ENCODE peak calls at places on chromosomes 11 and 22, in eight cellular contexts. One of them, this sample, is unnamed.

GRCh38 chr11:134261626-134262488 is 8.5 kb downstream of the ACAD8 start:
- DNase-seq in fibroblast of lung: no peak
- DNase-seq in hepatocyte: peak; percentile 42
- DNase-seq in cardiac muscle cell: peak; percentile 31
- DNase-seq in gastrocnemius medialis: no peak
- DNase-seq in H9: peak; percentile 69
- DNase-seq in lower lobe of right lung: no peak
- DNase-seq in ovary: no peak
- DNase-seq in this sample: peak; percentile 16

GRCh38 chr11:46047520-46047919 is 73.7 kb downstream of the PHF21A start:
- DNase-seq in fibroblast of lung: peak; percentile 21
- DNase-seq in hepatocyte: no peak
- DNase-seq in cardiac muscle cell: no peak
- DNase-seq in gastrocnemius medialis: no peak
- DNase-seq in H9: no peak
- DNase-seq in lower lobe of right lung: no peak
- DNase-seq in ovary: no peak
- DNase-seq in this sample: no peak

GRCh38 chr11:62599909-62600308 is 1.8 kb downstream of the MTA2 start:
- DNase-seq in fibroblast of lung: no peak
- DNase-seq in hepatocyte: no peak
- DNase-seq in cardiac muscle cell: no peak
- DNase-seq in gastrocnemius medialis: no peak
- DNase-seq in H9: no peak
- DNase-seq in lower lobe of right lung: no peak
- DNase-seq in ovary: no peak
- DNase-seq in this sample: no peak

GRCh38 chr22:27791494-27792241 is 9.9 kb downstream of the MN1 start:
- DNase-seq in fibroblast of lung: no peak
- DNase-seq in hepatocyte: no peak
- DNase-seq in cardiac muscle cell: no peak
- DNase-seq in gastrocnemius medialis: no peak
- DNase-seq in H9: no peak
- DNase-seq in lower lobe of right lung: no peak
- DNase-seq in ovary: no peak
- DNase-seq in this sample: no peak

GRCh38 chr11:8775341-8776133 is 92.9 kb downstream of the RPL27A start:
- DNase-seq in fibroblast of lung: peak; percentile 40
- DNase-seq in hepatocyte: no peak
- DNase-seq in cardiac muscle cell: no peak
- DNase-seq in gastrocnemius medialis: no peak
- DNase-seq in H9: no peak
- DNase-seq in lower lobe of right lung: no peak
- DNase-seq in ovary: peak; percentile 78
- DNase-seq in this sample: no peak

GRCh38 chr22:26169312-26170111 is at the start of gene SEZ6L:
- DNase-seq in fibroblast of lung: peak; percentile 7
- DNase-seq in hepatocyte: peak; percentile 22
- DNase-seq in cardiac muscle cell: peak; percentile 66
- DNase-seq in gastrocnemius medialis: no peak
- DNase-seq in H9: peak; percentile 29
- DNase-seq in lower lobe of right lung: peak; percentile 43
- DNase-seq in ovary: no peak
- DNase-seq in this sample: no peak

GRCh38 chr11:3615998-3616397 is 25.8 kb downstream of the ART5 start:
- DNase-seq in fibroblast of lung: no peak
- DNase-seq in hepatocyte: no peak
- DNase-seq in cardiac muscle cell: no peak
- DNase-seq in gastrocnemius medialis: no peak
- DNase-seq in H9: no peak
- DNase-seq in lower lobe of right lung: no peak
- DNase-seq in ovary: no peak
- DNase-seq in this sample: no peak

GRCh38 chr11:134519390-134519750 is 107.3 kb upstream of the B3GAT1 start:
- DNase-seq in fibroblast of lung: no peak
- DNase-seq in hepatocyte: no peak
- DNase-seq in cardiac muscle cell: no peak
- DNase-seq in gastrocnemius medialis: no peak
- DNase-seq in H9: no peak
- DNase-seq in lower lobe of right lung: no peak
- DNase-seq in ovary: no peak
- DNase-seq in this sample: no peak

GRCh38 chr11:12404461-12404860 is 27.1 kb downstream of the PARVA start:
- DNase-seq in fibroblast of lung: no peak
- DNase-seq in hepatocyte: no peak
- DNase-seq in cardiac muscle cell: no peak
- DNase-seq in gastrocnemius medialis: no peak
- DNase-seq in H9: no peak
- DNase-seq in lower lobe of right lung: no peak
- DNase-seq in ovary: no peak
- DNase-seq in this sample: no peak

GRCh38 chr11:15972838-15973237 is 383.5 kb downstream of the SOX6 start:
- DNase-seq in fibroblast of lung: no peak
- DNase-seq in hepatocyte: no peak
- DNase-seq in cardiac muscle cell: no peak
- DNase-seq in gastrocnemius medialis: no peak
- DNase-seq in H9: peak; percentile 38
- DNase-seq in lower lobe of right lung: no peak
- DNase-seq in ovary: no peak
- DNase-seq in this sample: no peak

GRCh38 chr11:47083913-47084312 is 92.8 kb downstream of the ARFGAP2 start:
- DNase-seq in fibroblast of lung: peak; percentile 81
- DNase-seq in hepatocyte: no peak
- DNase-seq in cardiac muscle cell: no peak
- DNase-seq in gastrocnemius medialis: no peak
- DNase-seq in H9: no peak
- DNase-seq in lower lobe of right lung: no peak
- DNase-seq in ovary: no peak
- DNase-seq in this sample: no peak

GRCh38 chr11:47359586-47359985 is 7.1 kb upstream of the MYBPC3 start:
- DNase-seq in fibroblast of lung: no peak
- DNase-seq in hepatocyte: no peak
- DNase-seq in cardiac muscle cell: no peak
- DNase-seq in gastrocnemius medialis: no peak
- DNase-seq in H9: no peak
- DNase-seq in lower lobe of right lung: peak; percentile 50
- DNase-seq in ovary: no peak
- DNase-seq in this sample: no peak

GRCh38 chr11:131692961-131693360 is 322.5 kb downstream of the NTM start:
- DNase-seq in fibroblast of lung: no peak
- DNase-seq in hepatocyte: no peak
- DNase-seq in cardiac muscle cell: no peak
- DNase-seq in gastrocnemius medialis: no peak
- DNase-seq in H9: no peak
- DNase-seq in lower lobe of right lung: no peak
- DNase-seq in ovary: no peak
- DNase-seq in this sample: no peak

GRCh38 chr11:131690776-131691557 is 320.6 kb downstream of the NTM start:
- DNase-seq in fibroblast of lung: no peak
- DNase-seq in hepatocyte: no peak
- DNase-seq in cardiac muscle cell: no peak
- DNase-seq in gastrocnemius medialis: no peak
- DNase-seq in H9: no peak
- DNase-seq in lower lobe of right lung: no peak
- DNase-seq in ovary: no peak
- DNase-seq in this sample: no peak

GRCh38 chr11:131692151-131692550 is 321.7 kb downstream of the NTM start:
- DNase-seq in fibroblast of lung: no peak
- DNase-seq in hepatocyte: no peak
- DNase-seq in cardiac muscle cell: no peak
- DNase-seq in gastrocnemius medialis: no peak
- DNase-seq in H9: no peak
- DNase-seq in lower lobe of right lung: no peak
- DNase-seq in ovary: no peak
- DNase-seq in this sample: no peak

GRCh38 chr11:131690362-131690761 is 319.9 kb downstream of the NTM start:
- DNase-seq in fibroblast of lung: no peak
- DNase-seq in hepatocyte: no peak
- DNase-seq in cardiac muscle cell: no peak
- DNase-seq in gastrocnemius medialis: no peak
- DNase-seq in H9: no peak
- DNase-seq in lower lobe of right lung: no peak
- DNase-seq in ovary: no peak
- DNase-seq in this sample: no peak

GRCh38 chr11:131691558-131692041 is 321.2 kb downstream of the NTM start:
- DNase-seq in fibroblast of lung: peak; percentile 20
- DNase-seq in hepatocyte: peak; percentile 71
- DNase-seq in cardiac muscle cell: peak; percentile 60
- DNase-seq in gastrocnemius medialis: no peak
- DNase-seq in H9: peak; percentile 68
- DNase-seq in lower lobe of right lung: no peak
- DNase-seq in ovary: no peak
- DNase-seq in this sample: no peak
- H3K27me3 ChIP-seq in fibroblast of lung: no peaks in the 10 kb centered on the region
- H3K27me3 ChIP-seq in hepatocyte: peaks cover 40% of the 10 kb centered on the region
- H3K27me3 ChIP-seq in cardiac muscle cell: peaks cover 68% of the 10 kb centered on the region
- H3K27me3 ChIP-seq in gastrocnemius medialis: no peaks in the 10 kb centered on the region
- H3K27me3 ChIP-seq in H9: peaks cover 6% of the 10 kb centered on the region
- H3K27me3 ChIP-seq in lower lobe of right lung: peaks cover 43% of the 10 kb centered on the region
- H3K27me3 ChIP-seq in ovary: no peaks in the 10 kb centered on the region
- H3K27me3 ChIP-seq in this sample: peaks cover 12% of the 10 kb centered on the region

DNA sequence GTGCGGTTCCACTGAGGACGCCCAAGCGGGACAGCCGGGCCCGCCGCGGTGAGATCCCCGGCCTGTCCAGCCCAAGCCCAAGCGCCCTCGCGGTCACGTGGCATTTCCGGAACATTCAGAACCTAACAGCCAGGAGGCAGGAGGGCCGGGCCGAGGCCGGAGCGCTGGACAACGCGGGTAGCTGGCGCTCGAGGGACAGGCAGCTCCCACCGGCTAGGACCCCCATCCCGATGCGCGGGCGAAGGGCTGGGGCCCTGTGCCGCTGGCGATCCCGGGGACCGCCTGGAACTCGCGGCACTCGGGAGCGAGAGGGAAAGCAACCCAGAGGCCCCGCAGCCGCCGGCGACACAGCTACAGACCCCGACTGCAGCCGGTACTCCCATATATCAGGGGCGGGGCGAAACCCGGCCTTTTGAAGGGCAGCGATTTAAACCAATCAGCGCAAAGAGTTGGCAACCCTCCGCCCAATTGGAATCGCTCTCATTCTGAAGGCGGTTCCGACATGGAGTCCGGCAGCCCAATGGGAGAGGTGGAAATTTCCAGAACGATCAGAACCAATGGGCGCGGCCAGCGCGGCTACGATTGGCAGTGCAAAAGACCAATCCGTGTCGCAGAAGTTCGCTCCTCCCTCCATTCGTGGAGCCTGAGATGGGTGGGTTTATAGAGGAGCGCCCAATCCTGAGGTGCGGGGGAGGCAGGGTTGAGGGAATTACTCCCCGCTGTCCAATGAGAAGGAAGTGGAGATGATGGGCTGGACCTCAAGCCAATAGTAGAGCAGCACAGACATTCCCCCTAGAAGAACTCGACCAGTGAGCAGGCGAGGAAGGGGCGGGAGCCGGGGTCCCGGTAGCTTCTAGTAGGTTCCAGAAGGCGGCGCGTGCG is at the start of gene STIP1:
- DNase-seq in fibroblast of lung: peak; percentile 100
- DNase-seq in hepatocyte: peak; percentile 100
- DNase-seq in cardiac muscle cell: peak; percentile 100
- DNase-seq in gastrocnemius medialis: peak; percentile 100
- DNase-seq in H9: peak; percentile 100
- DNase-seq in lower lobe of right lung: peak; percentile 100
- DNase-seq in ovary: peak; percentile 99
- DNase-seq in this sample: peak; percentile 96
- TF ChIP-seq CTCF in fibroblast of lung: peak; percentile 54
- TF ChIP-seq CTCF in hepatocyte: peak; percentile 44
- TF ChIP-seq CTCF in cardiac muscle cell: peak; percentile 48
- TF ChIP-seq CTCF in gastrocnemius medialis: peak; percentile 68
- TF ChIP-seq CTCF in H9: peak; percentile 37
- TF ChIP-seq CTCF in lower lobe of right lung: peak; percentile 51
- TF ChIP-seq CTCF in ovary: peak; percentile 86
- TF ChIP-seq CTCF in this sample: peak; percentile 15

DNA sequence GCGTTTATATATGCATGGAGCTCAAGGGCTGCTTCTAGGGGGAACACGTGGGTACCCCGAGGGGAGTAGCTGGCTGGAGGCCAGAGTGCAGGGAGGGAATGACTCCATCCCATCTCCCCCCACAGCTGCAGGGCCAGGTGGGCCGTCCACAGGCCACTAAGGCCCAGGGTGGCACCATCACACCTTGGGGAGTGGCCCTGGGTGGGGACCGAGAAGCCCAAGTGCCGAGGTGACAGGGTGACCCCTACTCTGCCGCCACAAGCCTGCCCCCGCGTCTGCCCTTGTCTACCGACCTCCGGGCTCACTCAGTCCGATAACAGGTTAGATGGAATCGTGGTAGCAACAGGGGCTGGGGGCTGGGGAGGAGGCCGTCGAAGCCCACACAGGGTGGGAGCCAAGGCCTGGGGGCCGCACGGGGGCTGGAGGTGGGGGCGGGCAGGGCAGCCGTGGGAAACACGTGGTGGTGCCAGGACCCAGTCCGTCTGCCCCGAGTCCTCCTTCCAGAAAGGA is 125.7 kb downstream of the KCNQ1OT1 start:
- DNase-seq in fibroblast of lung: no peak
- DNase-seq in hepatocyte: no peak
- DNase-seq in cardiac muscle cell: no peak
- DNase-seq in gastrocnemius medialis: no peak
- DNase-seq in H9: no peak
- DNase-seq in lower lobe of right lung: peak; percentile 30
- DNase-seq in ovary: no peak
- DNase-seq in this sample: no peak
- H3K27me3 ChIP-seq in fibroblast of lung: no peaks in the 10 kb centered on the region
- H3K27me3 ChIP-seq in hepatocyte: no peaks in the 10 kb centered on the region
- H3K27me3 ChIP-seq in cardiac muscle cell: no peaks in the 10 kb centered on the region
- H3K27me3 ChIP-seq in gastrocnemius medialis: no peaks in the 10 kb centered on the region
- H3K27me3 ChIP-seq in H9: no peaks in the 10 kb centered on the region
- H3K27me3 ChIP-seq in lower lobe of right lung: no peaks in the 10 kb centered on the region
- H3K27me3 ChIP-seq in ovary: no peaks in the 10 kb centered on the region
- H3K27me3 ChIP-seq in this sample: no peaks in the 10 kb centered on the region

DNA sequence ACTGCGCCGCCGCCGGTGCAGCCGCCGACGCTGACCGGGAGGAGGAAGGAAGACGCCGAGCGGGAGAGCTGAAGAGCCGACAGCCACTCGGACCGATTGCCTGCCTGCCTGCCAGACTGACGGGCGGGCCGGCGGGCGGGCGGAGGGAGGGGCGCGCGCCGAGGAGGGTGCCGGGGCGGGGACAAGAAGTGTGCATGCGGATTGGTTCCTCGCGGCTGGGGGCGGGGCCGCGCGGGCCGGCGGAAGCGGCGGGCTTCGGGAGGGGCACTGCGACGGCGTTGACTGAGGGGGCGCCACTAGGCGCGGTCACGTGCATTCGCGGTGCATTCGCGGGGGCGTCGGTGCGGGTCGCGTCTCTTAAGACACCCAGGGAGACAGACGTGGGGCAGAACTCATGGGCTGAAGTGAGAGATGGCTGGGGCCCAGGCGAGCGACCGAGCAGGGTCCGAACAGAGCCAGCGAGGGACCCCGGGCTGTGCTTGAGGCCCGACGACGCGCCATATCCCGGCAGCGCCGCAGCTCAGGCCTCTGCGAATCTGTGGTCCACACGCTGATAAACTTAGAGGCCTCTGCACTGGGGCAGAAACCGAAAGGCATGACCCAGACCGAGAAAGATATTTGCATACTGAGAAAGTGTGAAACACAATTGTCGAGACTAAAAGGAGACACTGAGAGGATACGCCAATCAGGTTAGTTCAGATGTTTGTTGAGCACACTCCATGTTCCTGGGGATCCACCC is at the start of gene MAPK1:
- DNase-seq in fibroblast of lung: peak; percentile 87
- DNase-seq in hepatocyte: peak; percentile 96
- DNase-seq in cardiac muscle cell: peak; percentile 92
- DNase-seq in gastrocnemius medialis: peak; percentile 91
- DNase-seq in H9: peak; percentile 93
- DNase-seq in lower lobe of right lung: peak; percentile 94
- DNase-seq in ovary: peak; percentile 90
- DNase-seq in this sample: peak; percentile 87
- TF ChIP-seq CTCF in fibroblast of lung: peak; percentile 18
- TF ChIP-seq CTCF in hepatocyte: peak; percentile 28
- TF ChIP-seq CTCF in cardiac muscle cell: no peak
- TF ChIP-seq CTCF in gastrocnemius medialis: no peak
- TF ChIP-seq CTCF in H9: peak; percentile 58
- TF ChIP-seq CTCF in lower lobe of right lung: peak; percentile 58
- TF ChIP-seq CTCF in ovary: peak; percentile 30
- TF ChIP-seq CTCF in this sample: peak; percentile 52